ENCODE peak calls at places on chromosomes 12 and 14, in four cellular contexts. U, E, K and L are unnamed samples.

GRCh38 chr12:124123432-124124015 is 150.5 kb downstream of the ZNF664 start:
- DNase-seq in U (no peak), E (no peak), K (no peak), L (no peak)

GRCh38 chr12:54388214-54389138 is 3.9 kb upstream of the ZNF385A start:
- DNase-seq in U (no peak), E (peak), K (no peak), L (no peak)

GRCh38 chr12:130765186-130765659 is 49.1 kb upstream of the RIMBP2 start:
- DNase-seq in U (no peak), E (peak), K (no peak), L (no peak)

GRCh38 chr14:26577711-26578110 is 20.1 kb downstream of the NOVA1 start:
- DNase-seq in U (no peak), E (no peak), K (no peak), L (no peak)

GRCh38 chr12:130879212-130879686 is 7.4 kb downstream of the RAN start:
- DNase-seq in U (no peak), E (no peak), K (peak), L (no peak)

GRCh38 chr12:119182701-119183493 is 4.2 kb downstream of the HSPB8 start:
- DNase-seq in U (no peak), E (no peak), K (no peak), L (no peak)

GRCh38 chr14:56120091-56120632 is 2.0 kb downstream of the PELI2 start:
- DNase-seq in U (no peak), E (no peak), K (no peak), L (peak)

GRCh38 chr14:78606111-78606510 is 435.9 kb downstream of the NRXN3 start:
- DNase-seq in U (no peak), E (no peak), K (no peak), L (no peak)

GRCh38 chr12:89525002-89525823 is 617 bp upstream of the GALNT4 start:
- DNase-seq in U (peak), E (peak), K (no peak), L (peak)

GRCh38 chr12:42474391-42474790 is 115.2 kb downstream of the PRICKLE1 start:
- DNase-seq in U (no peak), E (no peak), K (no peak), L (no peak)

GRCh38 chr14:26204954-26205479 is 392.8 kb downstream of the NOVA1 start:
- DNase-seq in U (no peak), E (no peak), K (no peak), L (no peak)

GRCh38 chr14:87628129-87628528 is 364.9 kb downstream of the GALC start:
- DNase-seq in U (peak), E (no peak), K (no peak), L (no peak)

GRCh38 chr14:104816678-104816945 is 15.7 kb downstream of the ZBTB42 start:
- DNase-seq in U (no peak), E (no peak), K (no peak), L (no peak)

GRCh38 chr12:96153131-96153724 is 40.9 kb upstream of the ELK3 start:
- DNase-seq in U (no peak), E (no peak), K (no peak), L (no peak)

GRCh38 chr14:24398298-24398942 is 383 bp upstream of the NYNRIN start:
- DNase-seq in U (no peak), E (no peak), K (no peak), L (no peak)

GRCh38 chr14:51774209-51774608 is 86.2 kb upstream of the GNG2 start:
- DNase-seq in U (no peak), E (no peak), K (no peak), L (no peak)

GRCh38 chr12:53990311-53991076 is 5.5 kb downstream of the HOXC10 start:
- DNase-seq in U (no peak), E (no peak), K (no peak), L (no peak)

GRCh38 chr12:33650832-33651231 is 211.2 kb upstream of the SYT10 start:
- DNase-seq in U (no peak), E (no peak), K (no peak), L (no peak)

GRCh38 chr12:92085040-92085439 is 60.6 kb downstream of the BTG1 start:
- DNase-seq in U (no peak), E (no peak), K (no peak), L (no peak)

GRCh38 chr14:41280745-41281144 is 325.9 kb upstream of the LRFN5 start:
- DNase-seq in U (no peak), E (no peak), K (no peak), L (peak)

GRCh38 chr14:89137514-89138163 is 279.4 kb downstream of the FOXN3 start:
- DNase-seq in U (peak), E (no peak), K (no peak), L (no peak)

GRCh38 chr12:56979628-56980027 is 22.2 kb upstream of the RDH16 start:
- DNase-seq in U (no peak), E (no peak), K (no peak), L (no peak)

GRCh38 chr12:110776410-110776809 is 33.7 kb upstream of the PPP1CC start:
- DNase-seq in U (no peak), E (no peak), K (peak), L (no peak)

GRCh38 chr14:31877333-31877798 is 199.7 kb upstream of the ARHGAP5 start:
- DNase-seq in U (no peak), E (no peak), K (no peak), L (no peak)

GRCh38 chr12:21962236-21962635 is 21.0 kb upstream of the ABCC9 start:
- DNase-seq in U (no peak), E (no peak), K (no peak), L (no peak)

GRCh38 chr14:96260341-96260821 is 4.4 kb downstream of the BDKRB1 start:
- DNase-seq in U (no peak), E (no peak), K (no peak), L (no peak)

GRCh38 chr12:118103231-118103600 is 595 bp downstream of the VSIG10 start:
- DNase-seq in U (no peak), E (no peak), K (no peak), L (peak)

GRCh38 chr14:104985675-104986486 is at the start of gene CLBA1:
- DNase-seq in U (peak), E (peak), K (peak), L (peak)

GRCh38 chr14:101666264-101666663 is 95.2 kb upstream of the PPP2R5C start:
- DNase-seq in U (no peak), E (no peak), K (no peak), L (no peak)

GRCh38 chr12:292186-292585 is 29.6 kb upstream of the SLC6A13 start:
- DNase-seq in U (no peak), E (no peak), K (no peak), L (no peak)

GRCh38 chr12:118727196-118727595 is 254.1 kb upstream of the SRRM4 start:
- DNase-seq in U (no peak), E (no peak), K (no peak), L (no peak)

GRCh38 chr14:39568809-39569538 is 136.7 kb upstream of the FBXO33 start:
- DNase-seq in U (no peak), E (no peak), K (no peak), L (no peak)

GRCh38 chr14:39562175-39562574 is 129.9 kb upstream of the FBXO33 start:
- DNase-seq in U (no peak), E (no peak), K (no peak), L (no peak)

GRCh38 chr14:39558525-39558924 is 126.3 kb upstream of the FBXO33 start:
- DNase-seq in U (no peak), E (no peak), K (no peak), L (no peak)

GRCh38 chr14:39566795-39567194 is 134.6 kb upstream of the FBXO33 start:
- DNase-seq in U (no peak), E (no peak), K (no peak), L (no peak)

GRCh38 chr14:39563361-39563760 is 131.1 kb upstream of the FBXO33 start:
- DNase-seq in U (no peak), E (no peak), K (no peak), L (no peak)
- TF ChIP-seq TARDBP in U (no peak), E (no peak), K (no peak), L (no peak)

GRCh38 chr14:100476012-100476822 is 111.0 kb downstream of the BEGAIN start:
- DNase-seq in U (peak), E (no peak), K (no peak), L (peak)
- TF ChIP-seq TARDBP in U (peak), E (no peak), K (no peak), L (no peak)

DNA sequence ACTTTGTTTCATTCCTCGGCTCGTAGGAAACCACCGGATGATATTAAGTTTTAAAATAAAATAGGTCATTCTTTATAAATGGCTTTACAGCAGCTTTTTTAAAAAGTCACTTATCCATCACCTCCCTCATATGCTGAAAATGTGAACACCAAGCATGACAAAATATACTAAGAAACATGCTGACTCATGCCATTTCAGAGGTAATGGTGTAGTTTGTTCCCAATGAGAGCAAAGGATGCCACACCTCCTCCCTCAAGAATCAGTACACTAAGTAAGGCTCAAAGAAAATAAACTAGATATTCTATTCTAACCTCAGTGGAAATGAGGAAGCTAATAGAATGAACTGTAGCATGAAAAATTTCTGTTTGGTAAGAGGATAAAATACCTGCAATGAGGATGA is 5.5 kb upstream of the DIO2 start:
- DNase-seq in U (no peak), E (no peak), K (no peak), L (no peak)
- TF ChIP-seq TARDBP in U (no peak), E (no peak), K (no peak), L (no peak)

GRCh38 chr12:132395192-132395907 is 66.0 kb upstream of the GALNT9 start:
- DNase-seq in U (no peak), E (no peak), K (no peak), L (no peak)

GRCh38 chr12:132395908-132396305 is 66.5 kb upstream of the GALNT9 start:
- DNase-seq in U (no peak), E (no peak), K (no peak), L (no peak)

GRCh38 chr12:132393245-132393795 is 63.9 kb upstream of the GALNT9 start:
- DNase-seq in U (peak), E (peak), K (no peak), L (no peak)

GRCh38 chr12:132392389-132393244 is 63.2 kb upstream of the GALNT9 start:
- DNase-seq in U (no peak), E (no peak), K (no peak), L (no peak)

DNA sequence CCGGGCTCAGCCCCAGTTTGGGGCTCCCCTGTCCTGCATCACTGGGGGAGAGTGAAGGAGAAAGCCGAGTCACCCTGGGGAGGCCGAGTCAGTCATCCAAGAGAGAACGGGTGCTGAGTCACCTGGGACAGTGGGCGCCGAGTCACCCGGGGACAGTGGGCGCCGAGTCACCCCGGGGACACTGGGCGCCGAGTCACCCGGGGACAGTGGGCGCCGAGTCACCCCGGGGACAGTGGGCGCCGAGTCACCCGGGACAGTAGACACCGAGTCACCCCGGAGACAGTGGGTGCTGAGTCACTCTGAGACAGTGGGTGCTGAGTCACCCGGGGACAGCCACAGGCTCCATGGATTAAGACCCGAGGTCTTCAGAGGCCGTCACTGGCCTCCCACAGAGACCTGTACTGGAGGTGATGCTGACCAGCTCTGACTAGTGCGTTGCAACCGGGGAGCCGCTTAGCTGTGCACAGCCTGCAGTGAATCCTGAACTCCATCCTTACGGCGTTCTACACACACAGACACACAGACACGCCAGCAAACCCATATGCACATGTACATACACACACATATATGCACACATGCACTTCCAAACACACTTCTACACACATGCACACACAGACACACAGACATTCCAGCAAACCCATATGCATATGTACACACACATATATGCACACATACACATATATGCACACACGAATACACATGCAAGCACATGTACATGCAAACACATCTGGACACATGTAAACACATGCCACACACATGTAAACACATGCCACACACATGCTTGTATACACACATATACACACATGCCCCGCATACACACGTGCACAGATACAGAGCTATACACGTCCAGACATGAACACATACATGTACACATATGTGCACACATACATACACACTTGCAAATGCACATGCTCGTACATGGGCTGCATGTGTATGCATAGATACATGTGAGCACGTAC is 64.9 kb upstream of the GALNT9 start:
- DNase-seq in U (no peak), E (peak), K (no peak), L (no peak)
- TF ChIP-seq TARDBP in U (no peak), E (peak), K (no peak), L (no peak)

DNA sequence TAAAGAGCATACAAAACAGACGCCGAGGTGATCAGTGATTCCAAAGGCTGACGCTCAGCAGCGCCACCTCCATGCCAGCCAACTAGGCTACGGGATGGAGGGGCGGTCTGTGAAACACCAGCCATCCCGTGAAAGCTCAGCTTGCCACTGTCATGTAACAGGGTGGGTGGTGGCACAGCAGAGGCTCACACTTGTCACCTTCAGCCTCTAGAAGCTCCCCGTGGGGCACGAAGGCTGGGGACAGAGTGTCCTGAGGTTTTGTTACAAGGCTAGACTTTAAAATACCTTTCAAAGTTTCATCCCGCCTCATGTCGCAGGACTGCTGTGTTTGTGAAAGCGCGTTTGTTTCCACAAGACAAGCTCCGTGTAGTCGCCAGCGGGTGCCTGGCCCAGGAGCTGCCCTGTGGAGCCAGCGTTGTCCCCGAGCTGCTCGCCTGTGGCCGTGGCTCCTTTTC is 20.7 kb downstream of the XRCC3 start:
- DNase-seq in U (no peak), E (no peak), K (no peak), L (no peak)
- TF ChIP-seq TARDBP in U (no peak), E (no peak), K (no peak), L (no peak)

GRCh38 chr12:6465467-6466183 is 4.9 kb downstream of the VAMP1 start:
- DNase-seq in U (peak), E (peak), K (no peak), L (peak)
- TF ChIP-seq TARDBP in U (no peak), E (no peak), K (no peak), L (no peak)

DNA sequence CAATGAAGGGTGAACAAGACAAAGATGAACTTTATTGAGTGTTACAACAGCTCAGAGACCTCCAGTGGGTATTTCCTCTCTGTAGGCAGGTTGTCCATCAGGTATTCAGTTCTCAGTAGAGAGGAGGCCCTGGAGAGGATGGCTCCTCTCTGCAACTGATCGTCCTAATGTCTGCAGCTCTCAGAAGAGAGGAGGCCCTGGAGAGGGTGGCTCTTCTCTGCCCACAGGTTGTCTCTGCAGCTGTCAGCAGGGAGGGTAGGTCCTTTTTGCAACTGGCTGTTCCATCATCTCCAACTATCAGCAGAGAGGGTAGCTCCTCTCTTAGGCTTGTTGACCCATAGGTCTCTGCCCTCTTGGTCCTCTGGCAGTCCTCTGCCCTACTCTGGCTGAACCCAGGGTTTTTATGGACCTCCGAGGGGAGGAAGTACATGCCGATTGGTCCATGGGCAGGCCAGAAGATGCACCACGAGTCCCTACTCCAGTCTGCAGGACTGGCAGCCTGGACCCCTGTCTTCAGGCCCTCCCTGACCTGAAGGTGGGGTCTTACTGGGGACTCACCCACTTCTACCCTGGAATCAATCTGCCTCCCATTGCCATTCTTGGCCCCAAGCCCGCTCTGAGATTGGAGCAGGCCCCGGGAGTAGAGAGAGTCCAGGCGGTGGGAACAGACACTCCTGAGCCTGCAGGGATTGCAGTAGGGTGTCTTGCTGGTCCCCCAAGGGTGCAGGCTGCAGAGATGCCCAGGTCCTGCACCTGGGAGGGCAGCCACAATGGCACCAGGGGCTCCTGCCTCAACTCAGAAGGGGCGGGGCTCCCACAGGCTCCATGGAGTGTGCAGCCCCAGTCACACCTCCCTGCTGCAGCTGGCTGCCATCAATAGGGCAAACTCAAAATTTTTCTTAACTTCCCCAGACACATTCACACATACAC is 2.3 kb downstream of the TMEM116 start:
- DNase-seq in U (no peak), E (no peak), K (no peak), L (no peak)
- TF ChIP-seq TARDBP in U (no peak), E (no peak), K (no peak), L (no peak)

GRCh38 chr14:21025374-21026151 is 702 bp upstream of the NDRG2 start:
- DNase-seq in U (no peak), E (peak), K (no peak), L (no peak)
- TF ChIP-seq TARDBP in U (no peak), E (no peak), K (no peak), L (no peak)